ENCODE peak calls at places on chromosomes 12 and 14, in five cellular contexts. D is breast epithelium, H is astrocyte, K is transverse colon, F is GM23248. J is an unnamed sample.

GRCh38 chr12:124551268-124552144 is 15.9 kb downstream of the NCOR2 start:
- DNase-seq in H (no peak), K (peak; percentile 42), D (no peak), F (no peak), J (no peak)

GRCh38 chr12:76020281-76020680 is 11.3 kb downstream of the PHLDA1 start:
- DNase-seq in H (peak; percentile 87), D (peak; percentile 56), F (peak; percentile 89), K (peak; percentile 49), J (peak; percentile 57)

GRCh38 chr14:54529811-54530210 is 20.1 kb downstream of the CGRRF1 start:
- DNase-seq in H (peak; percentile 42), D (no peak), K (peak; percentile 58), F (peak; percentile 73), J (peak; percentile 91)

GRCh38 chr12:645563-646071 is 17.6 kb downstream of the NINJ2 start:
- DNase-seq in H (peak; percentile 50), F (peak; percentile 88), D (no peak), K (no peak), J (peak; percentile 27)

GRCh38 chr14:69464379-69464778 is 20.1 kb upstream of the PLEKHD1 start:
- DNase-seq in F (peak; percentile 36), D (no peak), K (no peak), H (peak; percentile 41), J (no peak)

GRCh38 chr12:71994715-71995114 is 56.1 kb downstream of the TPH2 start:
- DNase-seq in F (no peak), K (no peak), D (no peak), H (no peak), J (no peak)

GRCh38 chr14:23093526-23093925 is 1.4 kb downstream of the ACIN1 start:
- DNase-seq in D (no peak), F (no peak), H (no peak), K (no peak), J (no peak)

GRCh38 chr14:59228416-59228815 is 39.9 kb downstream of the DAAM1 start:
- DNase-seq in F (peak; percentile 61), H (peak; percentile 54), D (no peak), K (no peak), J (no peak)

GRCh38 chr12:45327823-45328383 is 112.0 kb downstream of the ANO6 start:
- DNase-seq in K (no peak), F (peak; percentile 29), H (peak; percentile 20), D (no peak), J (no peak)

GRCh38 chr14:65169351-65169750 is 67.0 kb upstream of the MAX start:
- DNase-seq in K (no peak), D (no peak), H (peak; percentile 60), F (peak; percentile 86), J (no peak)

GRCh38 chr12:752673-753400 is 458 bp downstream of the WNK1 start:
- DNase-seq in D (no peak), K (peak; percentile 69), F (peak; percentile 79), H (no peak), J (peak; percentile 81)

GRCh38 chr12:108783446-108783845 is 52.1 kb upstream of the CORO1C start:
- DNase-seq in K (no peak), H (no peak), D (no peak), F (no peak), J (no peak)

GRCh38 chr14:22296722-22297121 is 292.3 kb downstream of the DAD1 start:
- DNase-seq in K (no peak), D (no peak), H (peak; percentile 88), F (no peak), J (no peak)

GRCh38 chr12:131609762-131610161 is 101.1 kb upstream of the SFSWAP start:
- DNase-seq in F (no peak), H (no peak), K (no peak), D (no peak), J (no peak)

GRCh38 chr14:89324501-89325298 is 92.3 kb downstream of the FOXN3 start:
- DNase-seq in K (no peak), D (no peak), F (no peak), H (no peak), J (no peak)

GRCh38 chr14:43141636-43142191 is 1365.4 kb downstream of the FSCB start:
- DNase-seq in D (no peak), F (no peak), K (no peak), H (no peak), J (no peak)

GRCh38 chr14:36243183-36243582 is 66.7 kb upstream of the PTCSC3 start:
- DNase-seq in D (no peak), H (no peak), F (no peak), K (no peak), J (no peak)

GRCh38 chr14:86882818-86883217 is 1110.2 kb downstream of the GALC start:
- DNase-seq in K (no peak), H (no peak), D (no peak), F (no peak), J (no peak)

GRCh38 chr14:41986726-41987125 is 380.1 kb downstream of the LRFN5 start:
- DNase-seq in F (peak; percentile 63), K (no peak), D (no peak), H (peak; percentile 41), J (no peak)

GRCh38 chr12:110279561-110279960 is 1.5 kb upstream of the ATP2A2 start:
- DNase-seq in D (no peak), K (no peak), H (no peak), F (no peak), J (no peak)

GRCh38 chr14:54394596-54394995 is 2.2 kb upstream of the CDKN3 start:
- DNase-seq in F (no peak), D (no peak), K (no peak), H (no peak), J (no peak)

GRCh38 chr14:61452452-61452851 is 131.1 kb downstream of the PRKCH start:
- DNase-seq in D (no peak), F (no peak), H (no peak), K (no peak), J (no peak)

GRCh38 chr12:109761631-109761950 is 48.0 kb downstream of the FAM222A start:
- DNase-seq in D (peak; percentile 43), F (no peak), H (no peak), K (no peak), J (no peak)

GRCh38 chr12:100266163-100266801 is 597 bp downstream of the DEPDC4 start:
- DNase-seq in H (no peak), F (peak; percentile 14), K (no peak), D (no peak), J (no peak)

GRCh38 chr12:4690760-4691159 is 29.4 kb upstream of the GALNT8 start:
- DNase-seq in K (no peak), D (no peak), F (no peak), H (no peak), J (no peak)

GRCh38 chr12:87381747-87382146 is 647.5 kb downstream of the C12orf50 start:
- DNase-seq in K (no peak), D (no peak), F (no peak), H (no peak), J (no peak)

GRCh38 chr12:75766263-75767160 is 255.1 kb upstream of the KRR1 start:
- DNase-seq in D (no peak), F (peak; percentile 74), H (peak; percentile 76), K (no peak), J (no peak)

GRCh38 chr12:122123051-122123760 is 44.6 kb downstream of the MLXIP start:
- DNase-seq in F (peak; percentile 76), K (peak; percentile 83), H (peak; percentile 30), D (peak; percentile 67), J (peak; percentile 75)

GRCh38 chr14:74945261-74945851 is 10.0 kb downstream of the PGF start:
- DNase-seq in H (no peak), K (peak; percentile 47), D (no peak), F (peak; percentile 46), J (peak; percentile 62)

J was measured in mucosa of descending colon.